ENCODE peak calls at places on chromosomes 13 and 19, in eight cellular contexts. J is psoas muscle, A is fibroblast of lung, S is HS-5, K is memory B cell, O is HTR-8/SVneo, V is T-helper 2 cell, R is lung. G is an unnamed sample.

GRCh38 chr13:112229445-112229844 is 146.7 kb upstream of the SPACA7 start:
- DNase-seq in K (no peak), S (no peak), J (no peak), O (no peak), R (no peak), A (no peak), V (no peak), G (no peak)

GRCh38 chr13:75330770-75331169 is 151.2 kb downstream of the TBC1D4 start:
- DNase-seq in J (no peak), S (no peak), V (no peak), K (no peak), R (no peak), A (no peak), O (no peak), G (no peak)

GRCh38 chr19:28185646-28186045 is 1027.3 kb downstream of the UQCRFS1 start:
- DNase-seq in K (no peak), J (no peak), O (no peak), R (no peak), V (no peak), S (no peak), A (no peak), G (no peak)

GRCh38 chr13:95300625-95301134 is 571 bp downstream of the ABCC4 start:
- DNase-seq in R (peak), S (no peak), O (peak), A (peak), V (peak), J (peak), K (peak), G (no peak)

GRCh38 chr19:50204081-50204428 is 633 bp downstream of the MYH14 start:
- DNase-seq in V (no peak), A (no peak), J (no peak), O (no peak), K (no peak), R (no peak), S (no peak), G (no peak)

GRCh38 chr19:14616310-14616870 is 33.5 kb downstream of the CLEC17A start:
- DNase-seq in V (no peak), A (no peak), J (no peak), K (no peak), S (no peak), R (no peak), O (no peak), G (no peak)

GRCh38 chr13:31009166-31009565 is 76.7 kb downstream of the TEX26 start:
- DNase-seq in J (no peak), V (no peak), K (no peak), A (no peak), S (no peak), R (no peak), O (no peak), G (no peak)

GRCh38 chr13:108877300-108877699 is 247.9 kb downstream of the MYO16 start:
- DNase-seq in K (no peak), A (peak), S (no peak), R (no peak), J (no peak), O (peak), V (no peak), G (no peak)

GRCh38 chr13:112174476-112175110 is 107.6 kb downstream of the SOX1 start:
- DNase-seq in A (no peak), O (no peak), K (no peak), J (no peak), R (no peak), S (no peak), V (no peak), G (no peak)

GRCh38 chr19:51799998-51800848 is 5.3 kb downstream of the FPR3 start:
- DNase-seq in K (no peak), S (no peak), R (peak), O (no peak), V (no peak), A (peak), J (no peak), G (no peak)

GRCh38 chr13:73952683-73953082 is 181.5 kb downstream of the KLF12 start:
- DNase-seq in J (no peak), V (no peak), A (peak), O (no peak), K (no peak), R (no peak), S (no peak), G (no peak)

GRCh38 chr19:29878973-29879654 is 62.9 kb upstream of the URI1 start:
- DNase-seq in K (no peak), R (no peak), J (peak), O (peak), S (peak), V (no peak), A (peak), G (no peak)

GRCh38 chr19:40358773-40359172 is 10.3 kb downstream of the PLD3 start:
- DNase-seq in J (no peak), O (no peak), K (peak), R (no peak), V (no peak), S (no peak), A (no peak), G (no peak)

GRCh38 chr19:19426216-19426615 is 20.7 kb downstream of the GATAD2A start:
- DNase-seq in S (no peak), O (no peak), J (no peak), K (no peak), A (no peak), V (no peak), R (no peak), G (no peak)

GRCh38 chr13:33525759-33526158 is 240.2 kb upstream of the STARD13 start:
- DNase-seq in J (no peak), V (no peak), S (no peak), K (no peak), O (no peak), A (no peak), R (no peak), G (no peak)

GRCh38 chr19:7000816-7001215 is 20.4 kb downstream of the MBD3L2B start:
- DNase-seq in R (no peak), S (no peak), O (no peak), J (no peak), V (no peak), K (no peak), A (no peak), G (no peak)

GRCh38 chr13:73967397-73968165 is 166.6 kb downstream of the KLF12 start:
- DNase-seq in O (no peak), A (no peak), R (no peak), V (no peak), J (no peak), S (no peak), K (no peak), G (no peak)

G was measured in osteocyte.